ENCODE peak calls at places on chromosomes 11 and 22, in five cellular contexts. D, C, U, X and V are unnamed samples.

GRCh38 chr11:94757037-94757681 is 11.0 kb upstream of the AMOTL1 start:
- DNase-seq in U (no peak), C (no peak), X (no peak), D (no peak), V (no peak)

GRCh38 chr11:56816259-56816658 is 67.8 kb upstream of the OR9G4 start:
- DNase-seq in X (no peak), D (no peak), U (no peak), C (no peak), V (no peak)

GRCh38 chr22:48047722-48048500 is 1285.5 kb downstream of the TBC1D22A start:
- DNase-seq in C (no peak), X (no peak), D (no peak), U (no peak), V (no peak)

GRCh38 chr22:36493690-36494110 is 12.3 kb upstream of the TXN2 start:
- DNase-seq in C (peak; percentile 60), X (no peak), D (no peak), U (no peak), V (no peak)

GRCh38 chr11:101867951-101868350 is 46.9 kb upstream of the CEP126 start:
- DNase-seq in U (no peak), X (peak; percentile 19), D (peak; percentile 31), C (no peak), V (no peak)

GRCh38 chr11:123100378-123101085 is 38.6 kb upstream of the HSPA8 start:
- DNase-seq in U (no peak), C (no peak), D (peak; percentile 63), X (no peak), V (no peak)

GRCh38 chr11:119344291-119345010 is 2.1 kb downstream of the MFRP start:
- DNase-seq in C (no peak), D (no peak), U (no peak), X (no peak), V (no peak)

GRCh38 chr11:71504526-71504925 is 22.5 kb upstream of the KRTAP5-7 start:
- DNase-seq in U (no peak), D (no peak), C (no peak), X (no peak), V (no peak)

GRCh38 chr11:9219572-9219971 is 45.6 kb downstream of the DENND5A start:
- DNase-seq in X (peak; percentile 29), U (no peak), C (no peak), D (peak; percentile 94), V (no peak)

GRCh38 chr11:57778318-57779037 is 16.9 kb downstream of the CTNND1 start:
- DNase-seq in X (peak; percentile 94), U (peak; percentile 91), D (peak; percentile 100), C (no peak), V (peak; percentile 88)

GRCh38 chr11:10158461-10158860 is 135.6 kb downstream of the SBF2 start:
- DNase-seq in C (no peak), U (no peak), D (no peak), X (no peak), V (no peak)

GRCh38 chr11:87473174-87473573 is 435.4 kb downstream of the TMEM135 start:
- DNase-seq in D (no peak), C (no peak), X (no peak), U (no peak), V (no peak)

GRCh38 chr11:121105851-121106250 is 4.8 kb downstream of the TECTA start:
- DNase-seq in D (no peak), U (no peak), X (no peak), C (no peak), V (peak; percentile 54)

GRCh38 chr11:78646564-78647185 is 72.0 kb upstream of the NARS2 start:
- DNase-seq in C (no peak), D (peak; percentile 53), U (peak; percentile 69), X (peak; percentile 60), V (peak; percentile 34)

GRCh38 chr11:106969660-106970059 is 48.6 kb downstream of the GUCY1A2 start:
- DNase-seq in C (no peak), X (no peak), U (no peak), D (no peak), V (no peak)

GRCh38 chr22:36325163-36326031 is 62.4 kb downstream of the MYH9 start:
- DNase-seq in C (no peak), X (no peak), U (peak; percentile 95), D (peak; percentile 93), V (no peak)

GRCh38 chr11:10728154-10728553 is 22.9 kb upstream of the CTR9 start:
- DNase-seq in X (no peak), U (no peak), D (no peak), C (no peak), V (no peak)

GRCh38 chr11:86577663-86578636 is 94.5 kb downstream of the ME3 start:
- DNase-seq in U (peak; percentile 15), D (peak; percentile 90), X (peak; percentile 86), C (no peak), V (no peak)

GRCh38 chr11:32374261-32374711 is 61.1 kb downstream of the WT1 start:
- DNase-seq in C (peak; percentile 44), X (peak; percentile 66), U (no peak), D (peak; percentile 67), V (peak; percentile 50)

GRCh38 chr22:31872209-31872608 is 72.1 kb upstream of the YWHAH start:
- DNase-seq in D (peak; percentile 41), C (no peak), X (peak; percentile 14), U (no peak), V (no peak)

GRCh38 chr22:24107668-24108067 is 73.6 kb upstream of the SUSD2 start:
- DNase-seq in C (no peak), D (peak; percentile 89), U (peak; percentile 85), X (no peak), V (peak; percentile 89)

GRCh38 chr11:45453721-45454120 is 167.6 kb upstream of the SYT13 start:
- DNase-seq in U (no peak), C (no peak), X (no peak), D (no peak), V (no peak)

GRCh38 chr11:111472228-111472627 is 40.0 kb downstream of the BTG4 start:
- DNase-seq in D (no peak), U (no peak), X (no peak), C (no peak), V (no peak)

GRCh38 chr11:34600339-34601084 is 20.4 kb upstream of the EHF start:
- DNase-seq in U (peak; percentile 36), C (no peak), D (no peak), X (peak; percentile 98), V (no peak)

GRCh38 chr11:128210148-128210940 is 377.0 kb downstream of the ETS1 start:
- DNase-seq in C (no peak), X (peak; percentile 97), D (peak; percentile 96), U (peak; percentile 62), V (no peak)

GRCh38 chr11:119361961-119362725 is 15.6 kb upstream of the MFRP start:
- DNase-seq in D (no peak), C (no peak), U (no peak), X (no peak), V (no peak)

GRCh38 chr11:69352715-69353325 is 58.9 kb downstream of the MYEOV start:
- DNase-seq in C (no peak), X (peak; percentile 65), D (peak; percentile 74), U (no peak), V (no peak)

GRCh38 chr11:68269414-68270081 is 2.2 kb downstream of the C11orf24 start:
- DNase-seq in C (no peak), D (peak; percentile 79), X (no peak), U (no peak), V (no peak)

GRCh38 chr22:19754701-19755144 is 5.9 kb upstream of the TBX1 start:
- DNase-seq in X (no peak), U (no peak), C (no peak), D (no peak), V (no peak)

GRCh38 chr22:19756288-19757128 is 4.1 kb upstream of the TBX1 start:
- DNase-seq in C (peak; percentile 62), U (peak; percentile 68), X (peak; percentile 54), D (no peak), V (peak; percentile 26)

GRCh38 chr22:19755722-19756287 is 4.8 kb upstream of the TBX1 start:
- DNase-seq in D (no peak), X (no peak), C (no peak), U (no peak), V (no peak)

GRCh38 chr22:19753996-19754700 is 6.4 kb upstream of the TBX1 start:
- DNase-seq in X (no peak), U (no peak), D (no peak), C (no peak), V (no peak)

GRCh38 chr22:19755145-19755710 is 5.3 kb upstream of the TBX1 start:
- DNase-seq in D (no peak), C (no peak), X (no peak), U (no peak), V (no peak)
- H3K4me3 ChIP-seq in D (no peak overlapping the region), C (no peak overlapping the region), X (no peak overlapping the region), U (peak overlapping the region; percentile 14), V (no peak overlapping the region)

DNA sequence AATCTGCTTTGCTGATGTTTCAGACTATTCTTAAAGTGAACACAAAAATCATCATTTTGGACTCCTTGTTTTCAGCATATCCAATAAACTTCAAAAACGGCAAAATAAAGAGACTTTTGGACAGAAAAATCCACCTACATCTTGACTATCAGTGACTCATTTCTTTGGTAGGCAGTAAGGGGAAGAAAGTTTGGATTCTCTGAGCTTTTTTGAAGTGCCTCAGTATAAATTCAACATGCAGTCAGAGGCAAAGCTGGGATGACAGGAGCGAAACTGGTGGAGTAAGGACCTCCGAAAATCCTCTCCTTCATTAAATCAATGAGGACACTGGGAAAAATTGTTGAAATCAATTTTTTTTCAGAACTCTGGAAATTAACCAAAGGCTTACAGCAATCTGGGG is 29.7 kb downstream of the EFCAB6 start:
- DNase-seq in U (no peak), C (no peak), X (no peak), D (peak; percentile 8), V (no peak)
- TF ChIP-seq CTCF in U (no peak), C (no peak), X (no peak), D (no peak), V (no peak)

DNA sequence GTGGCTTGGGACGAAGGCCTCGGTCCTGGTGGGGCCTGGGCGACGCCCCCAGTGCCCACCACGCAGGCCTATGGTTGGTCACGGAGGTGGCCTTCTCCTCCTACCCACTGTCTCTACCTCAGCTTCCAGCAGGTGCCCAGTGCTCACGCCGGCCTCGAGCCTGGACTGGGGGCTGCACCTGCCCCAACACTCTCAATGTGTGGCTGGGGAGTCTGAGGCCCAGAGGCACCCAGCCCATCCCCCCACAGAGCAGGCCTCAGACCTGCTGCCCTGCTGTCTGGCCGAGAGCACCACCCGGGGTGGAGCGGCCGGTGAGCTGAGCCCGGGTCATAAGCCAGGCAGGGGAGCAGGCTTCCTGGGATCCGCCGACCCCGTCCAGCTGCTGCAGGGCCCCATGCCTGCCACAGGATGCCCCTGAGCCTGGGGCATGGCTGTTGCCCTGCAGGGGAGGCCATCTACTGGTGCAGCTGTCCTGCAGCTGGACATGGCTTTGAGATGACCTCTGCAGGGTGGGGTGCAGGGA is 28.5 kb upstream of the MUC5AC start:
- DNase-seq in X (no peak), U (no peak), D (no peak), C (no peak), V (no peak)
- H3K4me3 ChIP-seq in X (no peak overlapping the region), U (no peak overlapping the region), D (no peak overlapping the region), C (no peak overlapping the region), V (no peak overlapping the region)

GRCh38 chr22:43491737-43492136 is 79.9 kb downstream of the MPPED1 start:
- DNase-seq in C (no peak), U (no peak), D (no peak), X (no peak), V (no peak)

GRCh38 chr22:43488031-43488892 is 76.4 kb downstream of the MPPED1 start:
- DNase-seq in U (no peak), X (no peak), C (no peak), D (no peak), V (no peak)

GRCh38 chr22:43488937-43489336 is 77.1 kb downstream of the MPPED1 start:
- DNase-seq in U (no peak), D (no peak), X (no peak), C (no peak), V (no peak)

GRCh38 chr22:43491177-43491576 is 79.4 kb downstream of the MPPED1 start:
- DNase-seq in U (no peak), D (no peak), X (no peak), C (no peak), V (no peak)

GRCh38 chr22:43490311-43490710 is 78.5 kb downstream of the MPPED1 start:
- DNase-seq in U (no peak), X (no peak), C (no peak), D (no peak), V (no peak)
- TF ChIP-seq CTCF in U (no peak), X (no peak), C (no peak), D (no peak), V (no peak)